ENCODE peak calls at places on chromosomes 1 and 21, in eight cellular contexts. F, K, S, M, Y, B, C and J are unnamed samples.

GRCh38 chr1:239888639-239889038 is 203.0 kb upstream of the FMN2 start:
- DNase-seq in Y (no peak), S (no peak), F (no peak), M (no peak), B (no peak), C (no peak), K (no peak), J (no peak)

GRCh38 chr21:39707316-39707715 is 37.7 kb upstream of the IGSF5 start:
- DNase-seq in M (no peak), K (no peak), S (no peak), B (no peak), C (no peak), F (no peak), Y (no peak), J (no peak)

GRCh38 chr1:189962171-189962570 is 515.5 kb downstream of the BRINP3 start:
- DNase-seq in S (no peak), F (peak; percentile 65), B (no peak), Y (peak; percentile 17), M (no peak), C (no peak), K (no peak), J (no peak)

GRCh38 chr1:83508485-83509151 is 490.3 kb downstream of the TTLL7 start:
- DNase-seq in K (peak; percentile 44), S (no peak), F (no peak), M (peak; percentile 20), C (no peak), Y (peak; percentile 95), B (no peak), J (no peak)

GRCh38 chr21:34845521-34846213 is 176.9 kb downstream of the CLIC6 start:
- DNase-seq in B (no peak), M (peak; percentile 42), K (no peak), C (peak; percentile 27), S (no peak), F (peak; percentile 51), Y (peak; percentile 36), J (no peak)

GRCh38 chr1:15090373-15090772 is 63.2 kb upstream of the TMEM51 start:
- DNase-seq in C (no peak), M (no peak), B (no peak), S (no peak), K (no peak), Y (no peak), F (no peak), J (peak; percentile 87)

GRCh38 chr1:212482352-212483153 is 49.8 kb downstream of the NENF start:
- DNase-seq in F (no peak), K (no peak), Y (peak; percentile 81), C (no peak), S (no peak), M (no peak), B (no peak), J (no peak)

GRCh38 chr21:45258476-45258875 is 29.2 kb downstream of the POFUT2 start:
- DNase-seq in S (peak; percentile 7), C (no peak), B (no peak), Y (no peak), M (no peak), K (no peak), F (no peak), J (peak; percentile 38)

GRCh38 chr1:26953374-26953773 is 6.9 kb downstream of the KDF1 start:
- DNase-seq in K (no peak), C (no peak), Y (no peak), B (no peak), F (no peak), M (no peak), S (no peak), J (no peak)

GRCh38 chr1:235648954-235649721 is 446 bp downstream of the GNG4 start:
- DNase-seq in S (peak; percentile 24), K (peak; percentile 68), B (no peak), M (peak; percentile 58), C (no peak), Y (peak; percentile 76), F (no peak), J (peak; percentile 61)

GRCh38 chr1:114235281-114235680 is 81.6 kb upstream of the SYT6 start:
- DNase-seq in F (no peak), B (no peak), K (no peak), C (no peak), Y (no peak), M (no peak), S (no peak), J (no peak)

DNA sequence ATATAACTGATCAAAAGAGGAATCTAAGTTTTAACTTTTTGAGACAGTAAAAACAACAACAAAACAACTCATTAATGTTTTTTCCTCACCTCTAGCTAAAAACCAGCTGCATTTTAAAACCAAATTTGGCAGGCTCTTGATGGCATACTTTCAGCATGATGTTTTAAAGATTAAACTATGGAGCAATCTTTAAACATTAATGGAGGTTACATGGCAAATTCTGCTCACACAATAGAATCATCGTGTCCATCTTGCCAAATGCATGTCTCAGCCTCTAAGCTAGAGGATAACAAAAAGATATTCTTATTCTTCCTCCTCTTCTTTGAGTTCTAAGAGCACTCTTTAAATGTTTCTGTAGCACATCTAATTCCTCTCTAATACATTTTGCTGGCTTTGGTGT is 579.8 kb upstream of the PKN2 start:
- DNase-seq in B (no peak), K (no peak), Y (no peak), C (no peak), M (no peak), S (no peak), F (peak; percentile 0), J (no peak)
- H3K27ac ChIP-seq in B (no peak overlapping the region), K (no peak overlapping the region), Y (no peak overlapping the region), C (no peak overlapping the region), M (no peak overlapping the region), S (no peak overlapping the region), F (no peak overlapping the region), J (no peak overlapping the region)

GRCh38 chr1:70818391-70818790 is 229.2 kb downstream of the PTGER3 start:
- DNase-seq in F (no peak), M (no peak), S (no peak), K (no peak), Y (no peak), B (no peak), C (no peak), J (no peak)

GRCh38 chr1:70819231-70819630 is 228.4 kb downstream of the PTGER3 start:
- DNase-seq in M (no peak), B (no peak), F (no peak), S (no peak), C (no peak), K (no peak), Y (no peak), J (no peak)

GRCh38 chr1:70820995-70821394 is 226.6 kb downstream of the PTGER3 start:
- DNase-seq in M (no peak), C (no peak), B (no peak), K (no peak), F (no peak), S (no peak), Y (no peak), J (no peak)

DNA sequence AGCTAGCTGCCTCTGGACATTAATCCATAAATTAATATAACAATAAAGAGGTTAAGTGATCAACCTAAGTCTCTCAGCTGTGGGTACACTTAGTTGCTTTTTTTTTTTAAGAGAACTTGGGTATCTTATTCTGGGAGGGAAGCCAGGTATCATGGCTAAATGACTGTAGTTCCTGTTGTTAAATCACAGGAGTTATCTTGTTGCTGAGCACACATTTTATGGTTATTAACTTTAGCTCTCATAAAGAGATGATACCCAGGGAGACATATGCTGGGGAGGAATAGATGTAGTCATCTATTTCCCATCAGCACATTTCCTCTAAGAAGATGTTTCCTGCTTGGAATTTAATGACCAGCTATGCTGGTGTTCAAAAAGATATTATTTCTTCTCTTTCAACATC is 227.8 kb downstream of the PTGER3 start:
- DNase-seq in K (no peak), B (no peak), S (no peak), C (no peak), M (no peak), Y (no peak), F (no peak), J (no peak)
- H3K27ac ChIP-seq in K (no peak overlapping the region), B (no peak overlapping the region), S (no peak overlapping the region), C (no peak overlapping the region), M (no peak overlapping the region), Y (no peak overlapping the region), F (no peak overlapping the region), J (no peak overlapping the region)

GRCh38 chr1:1318777-1319645 is 5.4 kb downstream of the INTS11 start:
- DNase-seq in M (no peak), C (no peak), F (no peak), Y (no peak), K (no peak), S (no peak), B (no peak), J (no peak)
- H3K27ac ChIP-seq in M (no peak overlapping the region), C (peak overlapping the region; percentile 34), F (peak overlapping the region; percentile 77), Y (peak overlapping the region; percentile 22), K (no peak overlapping the region), S (no peak overlapping the region), B (peak overlapping the region; percentile 7), J (peak overlapping the region; percentile 75)

DNA sequence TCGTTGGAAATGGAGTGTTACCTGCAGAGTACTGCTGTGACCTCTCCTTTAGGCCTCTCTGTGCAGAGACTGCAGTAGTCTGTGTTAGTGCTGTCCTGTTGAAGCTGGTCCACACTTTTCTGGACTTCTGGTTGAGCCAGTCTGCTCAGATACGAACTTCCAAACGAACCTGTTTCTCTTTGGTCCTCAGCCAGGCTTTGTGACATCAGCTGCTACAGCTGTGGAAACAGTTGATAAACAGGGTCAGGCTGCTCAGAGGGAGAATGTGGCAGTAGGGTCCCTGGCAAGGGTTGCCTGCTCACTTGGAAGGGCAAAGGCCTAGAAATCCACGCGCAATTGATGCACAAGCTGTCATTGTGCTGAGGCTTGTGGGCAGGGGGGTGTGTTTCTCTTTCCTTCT is 98.8 kb downstream of the NOS1AP start:
- DNase-seq in M (no peak), F (no peak), B (no peak), K (no peak), C (no peak), Y (no peak), S (no peak), J (peak; percentile 67)
- H3K27ac ChIP-seq in M (no peak overlapping the region), F (no peak overlapping the region), B (peak overlapping the region; percentile 68), K (no peak overlapping the region), C (peak overlapping the region; percentile 71), Y (no peak overlapping the region), S (no peak overlapping the region), J (peak overlapping the region; percentile 83)

GRCh38 chr21:32867587-32867986 is 96.0 kb upstream of the PAXBP1 start:
- DNase-seq in F (no peak), B (no peak), M (no peak), K (no peak), C (no peak), Y (no peak), S (no peak), J (no peak)
- H3K27ac ChIP-seq in F (no peak overlapping the region), B (no peak overlapping the region), M (no peak overlapping the region), K (no peak overlapping the region), C (no peak overlapping the region), Y (peak overlapping the region; percentile 18), S (no peak overlapping the region), J (no peak overlapping the region)

GRCh38 chr1:228022571-228023293 is 15.9 kb downstream of the WNT3A start:
- DNase-seq in Y (no peak), K (peak; percentile 26), B (no peak), S (no peak), C (no peak), F (no peak), M (no peak), J (no peak)

GRCh38 chr1:228018961-228019721 is 12.3 kb downstream of the WNT3A start:
- DNase-seq in B (peak; percentile 1), M (no peak), F (no peak), S (no peak), K (peak; percentile 12), C (no peak), Y (no peak), J (no peak)

GRCh38 chr1:228023294-228023639 is 16.5 kb downstream of the WNT3A start:
- DNase-seq in K (no peak), B (no peak), C (no peak), Y (no peak), F (no peak), M (no peak), S (no peak), J (no peak)

GRCh38 chr1:228021526-228022030 is 14.8 kb downstream of the WNT3A start:
- DNase-seq in C (no peak), B (peak; percentile 22), S (no peak), M (no peak), Y (no peak), F (no peak), K (peak; percentile 36), J (no peak)

GRCh38 chr1:228020686-228021525 is 14.1 kb downstream of the WNT3A start:
- DNase-seq in Y (no peak), S (no peak), M (no peak), C (no peak), F (no peak), K (peak; percentile 30), B (peak; percentile 2), J (peak; percentile 44)
- H3K27ac ChIP-seq in Y (no peak overlapping the region), S (no peak overlapping the region), M (no peak overlapping the region), C (no peak overlapping the region), F (no peak overlapping the region), K (no peak overlapping the region), B (no peak overlapping the region), J (no peak overlapping the region)